ENCODE peak calls at places on chromosome 17, in six cellular contexts. J is Caco-2, O is BE2C, W is GM12865, H is tibial nerve, I is H1. M is an unnamed sample.

GRCh38 chr17:1197781-1198490 is 18.2 kb upstream of the ABR start:
- DNase-seq in H (peak; percentile 80), W (peak; percentile 98), J (no peak), O (no peak), I (no peak), M (peak; percentile 26)

GRCh38 chr17:964881-965280 is 14.7 kb downstream of the NXN start:
- DNase-seq in W (no peak), J (no peak), I (no peak), H (no peak), O (no peak), M (no peak)

GRCh38 chr17:77735051-77735340 is 223.5 kb upstream of the TNRC6C start:
- DNase-seq in H (no peak), I (no peak), O (no peak), J (no peak), W (no peak), M (no peak)

GRCh38 chr17:49555495-49556018 is 20.1 kb upstream of the NXPH3 start:
- DNase-seq in O (no peak), W (no peak), J (no peak), H (no peak), I (no peak), M (no peak)

GRCh38 chr17:80872011-80872929 is 119.4 kb upstream of the CHMP6 start:
- DNase-seq in H (no peak), O (no peak), J (no peak), W (no peak), I (no peak), M (no peak)

GRCh38 chr17:49734666-49735490 is 27.1 kb upstream of the SLC35B1 start:
- DNase-seq in O (no peak), W (no peak), J (no peak), I (no peak), H (no peak), M (no peak)

GRCh38 chr17:81115749-81116464 is 49.4 kb upstream of the PVALEF start:
- DNase-seq in H (no peak), O (peak; percentile 47), W (no peak), I (no peak), J (no peak), M (no peak)

GRCh38 chr17:40960144-40960543 is 6.6 kb downstream of the KRT39 start:
- DNase-seq in H (no peak), O (no peak), J (no peak), W (no peak), I (no peak), M (no peak)

GRCh38 chr17:37737971-37738370 is 6.9 kb downstream of the HNF1B start:
- DNase-seq in J (no peak), I (no peak), H (no peak), O (no peak), W (no peak), M (peak; percentile 53)

GRCh38 chr17:60383379-60383778 is 8.6 kb downstream of the USP32 start:
- DNase-seq in H (no peak), O (no peak), J (no peak), I (no peak), W (no peak), M (no peak)

GRCh38 chr17:15954222-15954621 is 9.3 kb downstream of the ADORA2B start:
- DNase-seq in W (no peak), I (no peak), H (no peak), O (no peak), J (no peak), M (no peak)

GRCh38 chr17:1617620-1618174 is 10.9 kb downstream of the SLC43A2 start:
- DNase-seq in W (no peak), H (peak; percentile 34), O (no peak), J (no peak), I (no peak), M (peak; percentile 49)

GRCh38 chr17:37273419-37274051 is 102.2 kb upstream of the C17orf78 start:
- DNase-seq in J (no peak), W (no peak), H (no peak), O (no peak), I (no peak), M (no peak)

GRCh38 chr17:73746314-73747073 is 102.2 kb upstream of the SDK2 start:
- DNase-seq in J (no peak), W (no peak), I (no peak), H (no peak), O (no peak), M (no peak)

GRCh38 chr17:78535285-78536197 is 41.7 kb downstream of the DNAH17 start:
- DNase-seq in W (no peak), J (no peak), I (no peak), O (no peak), H (no peak), M (no peak)

GRCh38 chr17:63685578-63685977 is 14.3 kb downstream of the LIMD2 start:
- DNase-seq in I (no peak), W (no peak), O (no peak), J (no peak), H (no peak), M (no peak)

GRCh38 chr17:79393358-79394038 is 217.4 kb downstream of the RBFOX3 start:
- DNase-seq in W (peak; percentile 61), I (peak; percentile 57), H (peak; percentile 87), J (peak; percentile 89), O (peak; percentile 87), M (peak; percentile 27)

GRCh38 chr17:40596261-40596919 is 31.1 kb upstream of the CCR7 start:
- DNase-seq in H (no peak), O (peak; percentile 87), I (no peak), W (peak; percentile 54), J (peak; percentile 69), M (no peak)

GRCh38 chr17:74394977-74395376 is 27.7 kb downstream of the GPR142 start:
- DNase-seq in I (no peak), J (no peak), O (peak; percentile 48), W (no peak), H (no peak), M (no peak)

GRCh38 chr17:76678330-76678729 is 32.4 kb downstream of the MXRA7 start:
- DNase-seq in I (no peak), O (no peak), H (no peak), W (peak; percentile 17), J (no peak), M (no peak)

GRCh38 chr17:82767041-82767754 is 15.3 kb downstream of the TBCD start:
- DNase-seq in W (peak; percentile 55), I (no peak), J (peak; percentile 71), O (peak; percentile 80), H (peak; percentile 58), M (no peak)

GRCh38 chr17:50792132-50792531 is 24.8 kb upstream of the ANKRD40CL start:
- DNase-seq in J (no peak), W (no peak), H (no peak), O (no peak), I (no peak), M (no peak)

GRCh38 chr17:50363217-50364060 is 9.5 kb downstream of the MRPL27 start:
- DNase-seq in H (no peak), O (peak; percentile 81), W (no peak), I (peak; percentile 71), J (no peak), M (peak; percentile 55)

GRCh38 chr17:28475151-28475900 is 1.9 kb downstream of the SLC13A2 start:
- DNase-seq in H (no peak), O (no peak), W (no peak), I (no peak), J (peak; percentile 84), M (no peak)

GRCh38 chr17:4417129-4417667 is 16.5 kb upstream of the SPNS3 start:
- DNase-seq in H (no peak), O (no peak), W (no peak), I (no peak), J (no peak), M (no peak)

GRCh38 chr17:74042744-74043486 is 160.6 kb upstream of the RPL38 start:
- DNase-seq in W (peak; percentile 37), O (no peak), H (peak; percentile 13), I (no peak), J (no peak), M (peak; percentile 92)

GRCh38 chr17:73822371-73822770 is 178.1 kb upstream of the SDK2 start:
- DNase-seq in W (no peak), H (no peak), O (no peak), J (no peak), I (no peak), M (no peak)

GRCh38 chr17:77694391-77695363 is 263.8 kb upstream of the TNRC6C start:
- DNase-seq in H (no peak), W (no peak), O (no peak), I (no peak), J (no peak), M (no peak)

GRCh38 chr17:47975189-47975814 is 4.4 kb downstream of the CDK5RAP3 start:
- DNase-seq in O (no peak), H (no peak), I (no peak), W (no peak), J (no peak), M (no peak)
- TF ChIP-seq CTCF in O (no peak), H (no peak), I (no peak), W (no peak), J (peak; percentile 37), M (no peak)

GRCh38 chr17:42315402-42316156 is 27.3 kb downstream of the STAT5A start:
- DNase-seq in H (no peak), O (no peak), W (peak; percentile 68), I (no peak), J (no peak), M (no peak)
- H3K4me3 ChIP-seq in H (no peak overlapping the region), O (no peak overlapping the region), W (no peak overlapping the region), I (no peak overlapping the region), J (no peak overlapping the region), M (no peak overlapping the region)

DNA sequence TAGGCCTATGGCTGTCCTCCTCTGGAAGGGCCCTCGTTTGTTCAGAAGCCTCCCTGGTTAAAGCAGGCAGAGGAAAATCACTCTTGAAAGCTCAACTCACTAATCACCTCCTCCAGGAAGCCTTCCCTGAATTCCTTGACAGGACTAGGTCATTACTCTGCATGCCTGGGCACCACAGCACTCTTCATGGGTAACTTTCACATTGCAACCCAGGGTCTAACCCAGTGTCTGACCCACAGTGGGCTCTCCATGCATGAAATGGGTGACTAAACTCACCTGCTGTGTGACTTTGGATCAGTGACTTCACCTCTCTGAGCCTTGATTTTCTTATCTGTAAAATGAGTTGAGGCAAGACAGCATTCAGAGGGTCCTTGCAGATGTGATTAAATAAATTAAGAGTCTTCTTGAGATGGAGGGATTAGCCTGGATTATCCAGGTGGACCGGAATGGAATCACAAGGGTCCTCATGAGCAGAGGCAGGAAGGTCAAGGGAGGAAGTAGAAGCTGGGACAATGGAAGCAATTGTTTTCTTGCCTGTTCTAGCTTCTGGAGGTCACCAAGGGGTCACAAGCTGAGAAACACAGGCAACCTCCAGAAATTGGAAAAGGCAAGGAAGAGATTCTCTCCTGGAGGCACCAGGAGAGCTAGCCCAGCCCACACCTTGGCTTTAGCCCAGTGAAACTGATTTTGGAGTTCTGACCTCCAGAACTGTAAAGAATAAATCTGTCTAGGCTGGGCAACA is 3.8 kb upstream of the RAI1 start:
- DNase-seq in H (no peak), O (no peak), I (no peak), W (no peak), J (no peak), M (no peak)
- TF ChIP-seq CTCF in H (no peak), O (no peak), I (no peak), W (no peak), J (no peak), M (no peak)

DNA sequence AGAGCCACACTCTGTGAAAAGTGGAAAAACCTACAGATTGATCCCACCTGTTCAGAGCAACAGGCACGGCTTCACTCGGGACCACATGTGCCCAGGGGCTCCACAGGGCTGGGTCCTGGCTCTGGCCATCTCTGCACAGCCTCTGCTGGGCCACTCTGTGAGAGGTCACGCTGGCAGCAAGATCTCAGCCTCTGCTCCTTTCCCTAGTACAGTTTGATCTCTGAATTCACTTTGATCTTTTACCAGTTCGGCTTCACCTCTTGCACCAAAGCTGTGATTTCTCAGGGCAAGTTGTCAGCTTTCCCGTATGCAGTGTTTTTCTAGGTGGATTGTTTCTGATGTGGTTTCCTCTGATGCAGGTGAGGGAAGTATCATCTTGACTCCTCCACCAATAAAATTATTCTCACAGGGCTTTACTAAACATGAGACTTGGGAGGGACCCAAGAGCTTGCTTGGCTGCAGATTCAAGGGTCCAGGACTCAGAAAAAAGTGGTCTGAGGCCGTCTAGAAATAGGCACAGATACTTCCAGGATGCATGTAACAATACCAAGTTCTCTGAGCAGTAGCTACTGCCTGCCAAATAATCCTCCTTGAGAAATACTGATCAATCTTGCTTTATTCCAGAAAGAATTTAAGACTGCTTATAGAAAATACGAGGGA is 24.0 kb upstream of the ALDH3A1 start:
- DNase-seq in O (no peak), W (peak; percentile 50), H (no peak), I (no peak), J (no peak), M (no peak)
- H3K4me3 ChIP-seq in O (no peak overlapping the region), W (no peak overlapping the region), H (no peak overlapping the region), I (no peak overlapping the region), J (no peak overlapping the region), M (no peak overlapping the region)

M was measured in astrocyte of the cerebellum.